ENCODE peak calls at places on chromosomes 2 and 18, in eight cellular contexts. H, B, X, O, G, T, Q and E are unnamed samples.
A peak's percentile ranks its signal among the peaks of the same experiment; 100 is the strongest.

GRCh38 chr18:23387265-23387664 is 65.8 kb upstream of the RIOK3 start:
- DNase-seq in H (no peak), B (no peak), X (no peak), O (no peak), G (no peak), T (no peak), Q (peak; percentile 21), E (no peak)

GRCh38 chr2:242034138-242034537 is 164.6 kb downstream of the RTP5 start:
- DNase-seq in H (no peak), B (no peak), X (no peak), O (no peak), G (no peak), T (no peak), Q (no peak), E (no peak)

GRCh38 chr18:79944746-79945117 is 6.7 kb downstream of the SLC66A2 start:
- DNase-seq in H (no peak), B (no peak), X (no peak), O (no peak), G (no peak), T (no peak), Q (no peak), E (no peak)

GRCh38 chr2:223877771-223878410 is 40.5 kb upstream of the AP1S3 start:
- DNase-seq in H (no peak), B (no peak), X (no peak), O (no peak), G (no peak), T (no peak), Q (no peak), E (no peak)

GRCh38 chr2:157486596-157487270 is 42.8 kb upstream of the CYTIP start:
- DNase-seq in H (peak; percentile 9), B (peak; percentile 7), X (no peak), O (no peak), G (peak; percentile 42), T (no peak), Q (no peak), E (no peak)

GRCh38 chr2:100119235-100119634 is 23.2 kb downstream of the AFF3 start:
- DNase-seq in H (no peak), B (no peak), X (no peak), O (peak; percentile 10), G (no peak), T (no peak), Q (peak; percentile 52), E (no peak)

GRCh38 chr18:77910347-77910746 is 660.7 kb downstream of the GALR1 start:
- DNase-seq in H (no peak), B (no peak), X (no peak), O (no peak), G (no peak), T (no peak), Q (no peak), E (no peak)

GRCh38 chr2:216057688-216058193 is 23.9 kb downstream of the PECR start:
- DNase-seq in H (peak; percentile 85), B (peak; percentile 79), X (no peak), O (no peak), G (peak; percentile 67), T (no peak), Q (peak; percentile 30), E (peak; percentile 58)

GRCh38 chr2:216736326-216736725 is 41.0 kb upstream of the IGFBP5 start:
- DNase-seq in H (no peak), B (no peak), X (no peak), O (no peak), G (no peak), T (no peak), Q (no peak), E (no peak)

GRCh38 chr2:70557171-70557838 is 3.7 kb upstream of the TGFA start:
- DNase-seq in H (no peak), B (no peak), X (no peak), O (peak; percentile 74), G (peak; percentile 50), T (no peak), Q (no peak), E (no peak)

GRCh38 chr2:194004590-194005206 is 1652.3 kb upstream of the SLC39A10 start:
- DNase-seq in H (peak; percentile 50), B (no peak), X (no peak), O (no peak), G (peak; percentile 28), T (no peak), Q (no peak), E (no peak)

GRCh38 chr2:219648963-219649362 is 21.5 kb downstream of the SLC4A3 start:
- DNase-seq in H (no peak), B (no peak), X (no peak), O (no peak), G (no peak), T (no peak), Q (no peak), E (no peak)

GRCh38 chr2:58971511-58971910 is 730.4 kb upstream of the FANCL start:
- DNase-seq in H (no peak), B (no peak), X (no peak), O (no peak), G (no peak), T (no peak), Q (no peak), E (no peak)

GRCh38 chr2:38700881-38701458 is 35.1 kb downstream of the GALM start:
- DNase-seq in H (no peak), B (peak; percentile 17), X (no peak), O (no peak), G (peak; percentile 32), T (no peak), Q (no peak), E (no peak)

GRCh38 chr2:136127356-136127755 is 9.4 kb upstream of the CXCR4 start:
- DNase-seq in H (no peak), B (no peak), X (no peak), O (no peak), G (no peak), T (no peak), Q (no peak), E (no peak)

GRCh38 chr2:112867701-112868631 is 31.4 kb upstream of the IL1B start:
- DNase-seq in H (no peak), B (peak; percentile 77), X (no peak), O (no peak), G (peak; percentile 87), T (no peak), Q (no peak), E (no peak)

GRCh38 chr2:233387667-233388528 is 33.6 kb downstream of the DGKD start:
- DNase-seq in H (peak; percentile 99), B (no peak), X (peak; percentile 96), O (no peak), G (no peak), T (peak; percentile 90), Q (no peak), E (peak; percentile 65)

GRCh38 chr2:234970467-234970866 is 18.6 kb downstream of the SH3BP4 start:
- DNase-seq in H (peak; percentile 67), B (peak; percentile 80), X (no peak), O (no peak), G (peak; percentile 80), T (no peak), Q (no peak), E (peak; percentile 67)

GRCh38 chr2:234968633-234969328 is 17.0 kb downstream of the SH3BP4 start:
- DNase-seq in H (no peak), B (no peak), X (no peak), O (no peak), G (no peak), T (no peak), Q (no peak), E (no peak)

GRCh38 chr2:234967874-234968208 is 16.0 kb downstream of the SH3BP4 start:
- DNase-seq in H (no peak), B (no peak), X (no peak), O (no peak), G (no peak), T (no peak), Q (no peak), E (no peak)

GRCh38 chr2:234971494-234971893 is 19.7 kb downstream of the SH3BP4 start:
- DNase-seq in H (no peak), B (no peak), X (no peak), O (no peak), G (no peak), T (no peak), Q (no peak), E (no peak)

DNA sequence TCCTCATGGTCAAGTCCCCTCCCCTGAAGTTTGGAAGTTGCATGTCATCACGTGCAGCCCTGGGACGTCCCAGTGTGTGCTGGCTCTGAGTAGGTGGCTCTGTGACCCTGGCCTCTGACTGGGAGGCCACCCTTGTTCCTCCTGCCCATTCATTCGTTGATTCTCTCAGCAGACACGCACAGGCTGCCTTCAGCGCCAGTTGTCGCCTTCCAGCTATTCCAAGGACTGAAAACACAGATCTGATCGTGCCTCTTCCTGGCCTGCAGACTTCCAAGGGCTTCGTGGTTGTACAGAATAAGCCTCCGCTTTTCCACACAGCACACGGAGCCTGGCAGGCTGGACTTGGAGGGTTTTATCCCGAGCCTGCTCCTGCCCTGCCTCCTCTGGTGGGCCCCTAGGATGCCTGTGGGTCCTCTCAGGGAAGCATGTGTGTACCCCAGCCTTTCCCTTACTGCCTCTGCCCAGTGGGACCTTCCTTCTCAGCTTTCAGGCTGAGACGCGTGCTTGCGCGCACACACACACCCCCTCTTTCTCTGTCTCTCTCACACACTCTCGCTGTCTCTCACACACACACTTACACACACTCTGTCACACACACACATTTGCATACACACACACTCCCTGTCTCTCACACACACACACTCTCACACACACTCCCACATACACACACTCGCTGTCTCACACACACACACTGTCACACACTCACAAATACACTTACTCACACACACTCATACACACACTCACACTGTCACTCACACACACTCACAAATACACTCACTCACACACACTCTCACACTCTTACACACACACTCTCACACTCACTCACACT is 17.7 kb downstream of the SH3BP4 start:
- DNase-seq in H (no peak), B (no peak), X (no peak), O (no peak), G (no peak), T (no peak), Q (no peak), E (no peak)
- H3K4me3 ChIP-seq in H (no peak overlapping the region), B (no peak overlapping the region), X (no peak overlapping the region), O (no peak overlapping the region), G (no peak overlapping the region), T (no peak overlapping the region), Q (no peak overlapping the region), E (no peak overlapping the region)

GRCh38 chr2:85433511-85434089 is 15.1 kb downstream of the SH2D6 start:
- DNase-seq in H (peak; percentile 95), B (peak; percentile 92), X (peak; percentile 87), O (peak; percentile 61), G (peak; percentile 84), T (peak; percentile 82), Q (peak; percentile 48), E (peak; percentile 90)
- TF ChIP-seq CTCF in H (no peak), B (no peak), X (no peak), O (no peak), G (no peak), T (no peak), Q (no peak), E (no peak)

DNA sequence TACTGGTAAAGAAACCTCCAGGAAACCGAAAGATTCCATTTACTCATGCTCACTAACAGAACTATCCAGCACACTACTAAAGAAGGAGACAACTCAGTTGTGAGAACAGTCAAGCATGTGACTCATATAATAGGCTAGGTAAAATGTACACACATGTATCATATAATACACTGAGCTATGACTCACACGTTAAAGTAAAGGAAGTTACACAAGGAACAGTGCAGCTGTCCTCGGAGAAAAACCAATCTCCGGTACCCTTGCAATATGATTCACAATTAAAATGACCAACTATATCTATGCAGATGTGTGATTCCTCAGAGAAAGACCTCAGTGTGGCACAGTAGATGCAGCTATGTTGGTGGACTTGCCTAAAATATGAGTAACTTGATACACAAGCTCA is 76.6 kb downstream of the STRN start:
- DNase-seq in H (peak; percentile 94), B (peak; percentile 97), X (no peak), O (no peak), G (peak; percentile 95), T (no peak), Q (no peak), E (peak; percentile 88)
- H3K4me3 ChIP-seq in H (peak overlapping the region; percentile 37), B (peak overlapping the region; percentile 25), X (no peak overlapping the region), O (no peak overlapping the region), G (no peak overlapping the region), T (no peak overlapping the region), Q (no peak overlapping the region), E (no peak overlapping the region)

GRCh38 chr18:22168360-22168921 is 948 bp upstream of the GATA6 start:
- DNase-seq in H (no peak), B (no peak), X (no peak), O (no peak), G (peak; percentile 46), T (peak; percentile 47), Q (peak; percentile 70), E (no peak)
- TF ChIP-seq CTCF in H (peak; percentile 27), B (no peak), X (no peak), O (no peak), G (peak; percentile 24), T (no peak), Q (no peak), E (no peak)